ENCODE peak calls at places on chromosomes 3 and 15, in five cellular contexts. J is IMR-90, G is uterus, E is stomach, A is ovary. Q is an unnamed sample. For H3K4me1, the result is how much of the 10 kb centered on the place peaks cover.

GRCh38 chr3:128911911-128912310 is 32.5 kb downstream of the ACAD9 start:
- DNase-seq in A (no peak), E (no peak), G (no peak), J (no peak), Q (peak)

GRCh38 chr15:88385078-88385700 is 82.0 kb downstream of the MRPL46 start:
- DNase-seq in A (no peak), G (no peak), J (peak), E (no peak), Q (no peak)

GRCh38 chr3:132380979-132381944 is 36.0 kb upstream of the DNAJC13 start:
- DNase-seq in E (no peak), A (no peak), G (no peak), J (no peak), Q (no peak)

GRCh38 chr3:26622634-26623408 is at the start of gene LRRC3B:
- DNase-seq in J (no peak), E (no peak), G (no peak), A (no peak), Q (no peak)

GRCh38 chr15:83380026-83380425 is 67.1 kb upstream of the SH3GL3 start:
- DNase-seq in G (no peak), A (no peak), J (no peak), E (no peak), Q (no peak)

GRCh38 chr3:37862219-37862711 is 585 bp downstream of the CTDSPL start:
- DNase-seq in E (peak), J (peak), A (peak), G (peak), Q (no peak)

GRCh38 chr3:188584958-188585689 is 431.2 kb downstream of the LPP start:
- DNase-seq in G (no peak), A (no peak), E (no peak), J (peak), Q (no peak)

GRCh38 chr3:69819283-69819682 is 80.0 kb downstream of the MITF start:
- DNase-seq in E (no peak), G (peak), J (no peak), A (no peak), Q (no peak)

DNA sequence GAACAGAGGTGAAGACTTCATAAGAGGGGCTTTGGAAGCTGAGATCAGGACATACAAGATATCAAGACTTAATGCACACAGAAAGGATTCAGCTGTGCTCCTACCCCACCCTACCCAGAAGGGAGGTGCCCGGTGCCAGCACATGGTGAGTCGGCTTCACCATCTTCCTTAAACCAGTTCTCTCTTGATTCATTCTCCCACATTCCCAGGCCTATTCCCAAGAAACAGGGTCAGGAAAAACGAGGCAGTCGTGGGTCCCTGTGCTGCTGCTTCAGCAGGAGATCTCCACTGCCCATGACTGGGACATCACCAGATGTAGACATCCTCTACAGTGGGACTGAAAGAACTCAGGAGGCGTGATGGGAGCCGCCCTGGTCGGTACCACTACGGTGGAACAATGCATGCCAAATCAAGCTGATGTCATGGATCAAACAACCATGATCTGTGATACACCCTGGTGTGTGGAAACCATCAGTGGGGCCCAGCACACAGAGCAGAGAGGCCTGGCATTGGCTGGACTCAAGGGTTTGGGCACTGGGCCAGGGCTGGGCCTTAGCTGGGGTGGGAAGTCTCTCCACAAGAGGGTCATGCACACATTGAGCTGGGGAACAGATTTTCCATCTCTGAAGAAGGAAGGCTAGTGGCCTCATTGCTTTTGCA is 41.9 kb downstream of the CCDC12 start:
- DNase-seq in G (no peak), E (no peak), J (no peak), A (peak), Q (no peak)
- TF ChIP-seq POLR2A in G (no peak), E (no peak), J (no peak), A (no peak), Q (no peak)

GRCh38 chr3:66402596-66403267 is 98.1 kb downstream of the LRIG1 start:
- DNase-seq in E (no peak), A (no peak), G (peak), J (no peak), Q (no peak)
- H3K4me3 ChIP-seq in E (no peak), A (no peak), G (no peak), J (no peak), Q (no peak)

GRCh38 chr3:134058728-134059601 is 29.2 kb upstream of the SLCO2A1 start:
- DNase-seq in G (no peak), J (no peak), A (no peak), E (peak), Q (peak)
- H3K4me1 ChIP-seq in G (under half), J (under half), A (under half), E (under half), Q (under half)

GRCh38 chr15:42686281-42686680 is 50.6 kb downstream of the CDAN1 start:
- DNase-seq in E (no peak), A (no peak), J (no peak), G (no peak), Q (no peak)
- TF ChIP-seq POLR2A in E (no peak), A (no peak), J (no peak), G (no peak), Q (no peak)

GRCh38 chr3:185815391-185816282 is 9.2 kb downstream of the IGF2BP2 start:
- DNase-seq in A (no peak), G (no peak), E (no peak), J (peak), Q (no peak)
- H3K4me3 ChIP-seq in A (no peak), G (no peak), E (no peak), J (no peak), Q (no peak)

GRCh38 chr15:57198654-57199241 is 177.6 kb upstream of the CGNL1 start:
- DNase-seq in G (no peak), A (no peak), E (no peak), J (no peak), Q (no peak)
- H3K4me1 ChIP-seq in G (under half), A (under half), E (under half), J (under half), Q (under half)

DNA sequence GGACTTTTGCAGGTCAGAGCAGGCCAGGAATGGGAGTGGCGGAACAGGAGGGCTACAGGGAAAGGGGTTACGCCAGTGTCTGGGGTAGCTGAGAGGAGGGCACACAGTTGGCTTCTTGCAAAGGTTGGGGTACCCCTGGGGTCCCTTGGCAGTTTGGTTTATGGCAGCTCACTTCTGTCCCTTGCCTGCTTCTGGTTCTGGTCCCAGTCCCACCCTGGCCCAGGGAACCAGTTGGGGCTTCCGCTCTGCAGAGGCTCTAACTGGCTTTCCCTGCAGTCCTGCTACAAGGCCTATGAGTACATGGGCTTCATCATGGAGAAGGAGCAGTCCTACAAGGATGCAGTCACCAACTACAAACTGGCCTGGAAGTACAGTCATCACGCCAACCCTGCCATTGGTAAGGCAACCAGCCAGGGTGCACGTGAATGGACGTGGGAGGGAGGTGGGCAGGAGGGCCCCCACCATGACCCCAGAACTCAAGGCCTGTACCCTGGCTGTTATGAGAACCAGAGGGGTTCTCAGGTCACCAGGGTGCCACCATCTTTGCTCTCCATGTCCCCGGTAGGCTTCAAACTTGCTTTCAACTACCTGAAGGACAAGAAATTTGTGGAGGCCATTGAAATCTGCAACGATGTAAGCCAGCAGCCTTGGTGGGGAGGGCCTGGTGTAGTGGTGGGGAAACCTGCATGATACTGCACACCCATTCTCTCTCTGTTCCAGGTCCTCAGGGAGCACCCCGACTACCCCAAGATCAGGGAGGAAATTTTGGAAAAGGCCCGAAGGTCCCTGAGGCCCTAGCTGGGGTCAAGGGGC is 15.2 kb downstream of the CSRNP1 start:
- DNase-seq in G (no peak), J (no peak), E (no peak), A (no peak), Q (no peak)
- TF ChIP-seq POLR2A in G (no peak), J (peak), E (no peak), A (no peak), Q (no peak)

Q was measured in suprapubic skin.